ENCODE peak calls at places on chromosomes 1 and 21, in nine cellular contexts. T is stomach, A is BJ, B is Peyer's patch, V is astrocyte, G is lower lobe of right lung, F is psoas muscle, N is adrenal gland, Z is keratinocyte. S is an unnamed sample.
A peak's percentile ranks its signal among the peaks of the same experiment; 100 is the strongest.

GRCh38 chr1:222629921-222630535 is 12.1 kb downstream of the MIA3 start:
- DNase-seq in N (no peak), G (no peak), T (no peak), Z (no peak), F (no peak), A (no peak), V (peak; percentile 71), B (no peak), S (no peak)

GRCh38 chr1:42484382-42484781 is 21.3 kb downstream of the CCDC30 start:
- DNase-seq in F (no peak), T (no peak), Z (no peak), N (no peak), A (peak; percentile 66), B (no peak), V (peak; percentile 95), G (no peak), S (peak; percentile 60)

GRCh38 chr1:88111806-88112205 is 572.3 kb upstream of the PKN2 start:
- DNase-seq in N (no peak), G (no peak), Z (no peak), A (no peak), T (no peak), B (no peak), V (no peak), F (no peak), S (peak; percentile 42)

GRCh38 chr1:241045659-241046058 is 311.3 kb downstream of the RGS7 start:
- DNase-seq in F (no peak), T (no peak), G (no peak), B (no peak), Z (no peak), N (no peak), A (no peak), V (no peak), S (no peak)

GRCh38 chr21:20997633-20998455 is at the start of gene NCAM2:
- DNase-seq in Z (no peak), B (peak; percentile 61), V (peak; percentile 80), T (peak; percentile 72), A (no peak), F (peak; percentile 78), N (peak; percentile 81), G (peak; percentile 78), S (no peak)

GRCh38 chr1:7388488-7389185 is 382.5 kb upstream of the VAMP3 start:
- DNase-seq in N (peak; percentile 63), A (no peak), G (no peak), V (peak; percentile 27), T (peak; percentile 21), Z (no peak), B (peak; percentile 45), F (no peak), S (no peak)

GRCh38 chr21:26842976-26843911 is 2.0 kb downstream of the ADAMTS1 start:
- DNase-seq in V (peak; percentile 91), Z (no peak), F (peak; percentile 96), A (peak; percentile 70), N (peak; percentile 91), T (peak; percentile 87), B (peak; percentile 83), G (peak; percentile 84), S (peak; percentile 81)

GRCh38 chr21:36202721-36203602 is 46.3 kb downstream of the DOP1B start:
- DNase-seq in A (no peak), V (no peak), B (no peak), G (no peak), F (no peak), N (no peak), Z (no peak), T (no peak), S (no peak)

GRCh38 chr1:109148838-109149555 is 35.1 kb downstream of the ELAPOR1 start:
- DNase-seq in F (no peak), A (no peak), G (no peak), N (no peak), V (no peak), Z (no peak), B (no peak), T (no peak), S (no peak)

DNA sequence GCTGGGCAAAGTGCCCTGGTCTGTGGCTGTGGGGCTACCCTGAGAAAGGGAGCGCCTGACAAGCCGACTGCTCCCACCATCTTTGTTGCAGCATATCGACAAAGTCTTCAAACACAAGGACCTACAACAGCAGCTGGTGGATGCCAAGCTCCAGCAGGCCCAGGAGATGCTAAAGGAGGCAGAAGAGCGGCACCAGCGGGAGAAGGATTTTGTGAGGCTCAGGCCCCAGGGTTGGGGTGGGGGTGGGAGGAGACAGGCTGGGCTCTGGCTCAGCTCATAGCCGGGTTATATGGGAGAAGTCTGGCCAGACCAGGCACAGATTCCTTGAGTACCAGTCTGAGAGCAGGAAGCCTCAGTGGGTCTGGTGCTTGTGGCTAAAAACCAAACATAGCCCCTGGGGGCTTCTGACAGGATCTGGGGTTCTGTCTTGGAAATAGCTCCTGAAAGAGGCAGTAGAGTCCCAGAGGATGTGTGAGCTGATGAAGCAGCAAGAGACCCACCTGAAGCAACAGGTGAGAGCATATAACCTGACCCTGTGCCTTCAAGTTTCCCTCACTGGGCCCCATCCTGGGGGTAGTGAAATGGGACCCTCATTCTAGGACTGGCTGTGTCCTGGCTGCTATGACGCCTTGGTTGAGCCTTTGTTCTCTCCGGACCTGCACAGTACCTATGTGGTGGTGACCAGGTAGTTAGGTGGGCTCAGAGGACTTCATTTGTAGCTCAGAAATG is 8.0 kb upstream of the CCDC28B start:
- DNase-seq in T (no peak), Z (no peak), F (peak; percentile 48), G (no peak), V (no peak), N (no peak), B (no peak), A (no peak), S (no peak)
- H3K36me3 ChIP-seq in T (peaks cover 100% of the 10 kb centered on the region), Z (peaks cover 53% of the 10 kb centered on the region), F (peaks cover 38% of the 10 kb centered on the region), G (peaks cover 100% of the 10 kb centered on the region), V (peaks cover 87% of the 10 kb centered on the region), N (peaks cover 3% of the 10 kb centered on the region), B (no peaks in the 10 kb centered on the region), A (peaks cover 72% of the 10 kb centered on the region), S (peaks cover 15% of the 10 kb centered on the region)

GRCh38 chr1:172837816-172838680 is 179.1 kb downstream of the FASLG start:
- DNase-seq in A (no peak), B (no peak), N (no peak), G (no peak), Z (peak; percentile 78), F (no peak), V (peak; percentile 26), T (no peak), S (no peak)

GRCh38 chr1:172832332-172832731 is 173.4 kb downstream of the FASLG start:
- DNase-seq in F (no peak), V (no peak), Z (no peak), G (no peak), T (no peak), A (no peak), N (no peak), B (no peak), S (no peak)

GRCh38 chr1:172835834-172836233 is 176.9 kb downstream of the FASLG start:
- DNase-seq in T (no peak), F (no peak), A (no peak), G (no peak), V (no peak), N (no peak), Z (no peak), B (no peak), S (no peak)

GRCh38 chr1:172833956-172834355 is 175.1 kb downstream of the FASLG start:
- DNase-seq in G (no peak), N (no peak), F (no peak), V (no peak), A (no peak), T (no peak), Z (no peak), B (no peak), S (no peak)

GRCh38 chr1:172834609-172835008 is 175.7 kb downstream of the FASLG start:
- DNase-seq in V (no peak), B (no peak), F (no peak), N (no peak), Z (no peak), G (no peak), T (no peak), A (no peak), S (no peak)
- TF ChIP-seq CTCF in V (no peak), B (no peak), F (no peak), N (no peak), Z (no peak), G (no peak), T (no peak), A (no peak), S (no peak)

GRCh38 chr1:15633756-15634420 is 16.6 kb downstream of the DDI2 start:
- DNase-seq in T (no peak), F (no peak), A (no peak), B (no peak), V (no peak), Z (no peak), G (no peak), N (peak; percentile 74), S (no peak)
- H3K36me3 ChIP-seq in T (peaks cover 96% of the 10 kb centered on the region), F (peaks cover 12% of the 10 kb centered on the region), A (peaks cover 12% of the 10 kb centered on the region), B (no peaks in the 10 kb centered on the region), V (peaks cover 43% of the 10 kb centered on the region), Z (peaks cover 40% of the 10 kb centered on the region), G (peaks cover 98% of the 10 kb centered on the region), N (no peaks in the 10 kb centered on the region), S (peaks cover 3% of the 10 kb centered on the region)

GRCh38 chr1:150564051-150564991 is 15.1 kb downstream of the MCL1 start:
- DNase-seq in B (peak; percentile 67), N (peak; percentile 49), A (no peak), V (no peak), F (no peak), G (no peak), Z (no peak), T (no peak), S (no peak)

GRCh38 chr1:150560986-150561829 is 12.0 kb downstream of the ADAMTSL4 start:
- DNase-seq in G (peak; percentile 95), N (peak; percentile 98), F (peak; percentile 97), B (peak; percentile 96), Z (peak; percentile 96), T (peak; percentile 96), A (peak; percentile 90), V (peak; percentile 98), S (peak; percentile 94)

GRCh38 chr1:150561830-150562367 is 12.7 kb downstream of the ADAMTSL4 start:
- DNase-seq in F (peak; percentile 97), V (peak; percentile 89), A (peak; percentile 69), N (peak; percentile 97), T (peak; percentile 95), Z (no peak), B (peak; percentile 97), G (peak; percentile 97), S (no peak)

GRCh38 chr1:150562384-150563339 is 13.5 kb downstream of the ADAMTSL4 start:
- DNase-seq in V (no peak), A (no peak), G (no peak), B (peak; percentile 95), N (peak; percentile 37), T (peak; percentile 51), Z (no peak), F (peak; percentile 69), S (no peak)

GRCh38 chr1:150563340-150564038 is 14.3 kb downstream of the ADAMTSL4 start:
- DNase-seq in T (peak; percentile 90), A (no peak), N (peak; percentile 67), V (no peak), G (peak; percentile 82), F (no peak), Z (no peak), B (peak; percentile 75), S (no peak)
- TF ChIP-seq CTCF in T (no peak), A (no peak), N (no peak), V (no peak), G (no peak), F (no peak), Z (no peak), B (no peak), S (no peak)